ENCODE peak calls at places on chromosomes 5 and 9, in ten cellular contexts. G is keratinocyte; M is CD4-positive, alpha-beta memory T cell; N is GM23248; K is colonic mucosa; Y is upper lobe of left lung; S is cardiac muscle cell; L is lower lobe of right lung; B is OCI-LY7; T is psoas muscle. V is an unnamed sample.

GRCh38 chr5:61910771-61911170 is 395.2 kb upstream of the KIF2A start:
- DNase-seq in B (no peak), S (no peak), M (no peak), K (no peak), G (peak; percentile 78), L (no peak), T (no peak), Y (no peak), N (peak; percentile 2), V (no peak)

GRCh38 chr5:134051305-134051704 is 46.5 kb upstream of the VDAC1 start:
- DNase-seq in T (no peak), M (no peak), K (no peak), Y (no peak), G (no peak), S (no peak), B (no peak), L (no peak), N (peak; percentile 64), V (no peak)

GRCh38 chr5:134552301-134552700 is 26.8 kb downstream of the JADE2 start:
- DNase-seq in N (peak; percentile 95), K (no peak), T (no peak), M (peak; percentile 9), Y (no peak), L (no peak), G (no peak), B (no peak), S (no peak), V (peak; percentile 92)

GRCh38 chr9:129084087-129084486 is 3.2 kb downstream of the DOLPP1 start:
- DNase-seq in N (no peak), T (no peak), M (peak; percentile 6), L (no peak), S (no peak), B (no peak), Y (no peak), K (no peak), G (no peak), V (no peak)

GRCh38 chr9:123364241-123364824 is 8.3 kb downstream of the CRB2 start:
- DNase-seq in T (no peak), N (peak; percentile 52), S (no peak), L (no peak), Y (no peak), B (no peak), G (no peak), K (no peak), M (no peak), V (no peak)

GRCh38 chr5:81553570-81554212 is 159.8 kb upstream of the ACOT12 start:
- DNase-seq in G (no peak), N (no peak), T (no peak), Y (no peak), M (no peak), S (no peak), K (no peak), L (no peak), B (no peak), V (no peak)

GRCh38 chr9:84397822-84398221 is 57.3 kb upstream of the SLC28A3 start:
- DNase-seq in T (no peak), G (peak; percentile 13), Y (no peak), S (no peak), B (no peak), M (no peak), K (no peak), L (no peak), N (peak; percentile 85), V (peak; percentile 15)

GRCh38 chr5:54135042-54135441 is 175.3 kb downstream of the ARL15 start:
- DNase-seq in T (no peak), N (peak; percentile 16), K (no peak), M (no peak), L (no peak), G (no peak), Y (no peak), B (no peak), S (no peak), V (no peak)

GRCh38 chr9:94991961-94992907 is 265.7 kb downstream of the AOPEP start:
- DNase-seq in Y (peak; percentile 43), B (no peak), M (no peak), T (no peak), S (no peak), N (no peak), L (no peak), G (no peak), K (no peak), V (no peak)

DNA sequence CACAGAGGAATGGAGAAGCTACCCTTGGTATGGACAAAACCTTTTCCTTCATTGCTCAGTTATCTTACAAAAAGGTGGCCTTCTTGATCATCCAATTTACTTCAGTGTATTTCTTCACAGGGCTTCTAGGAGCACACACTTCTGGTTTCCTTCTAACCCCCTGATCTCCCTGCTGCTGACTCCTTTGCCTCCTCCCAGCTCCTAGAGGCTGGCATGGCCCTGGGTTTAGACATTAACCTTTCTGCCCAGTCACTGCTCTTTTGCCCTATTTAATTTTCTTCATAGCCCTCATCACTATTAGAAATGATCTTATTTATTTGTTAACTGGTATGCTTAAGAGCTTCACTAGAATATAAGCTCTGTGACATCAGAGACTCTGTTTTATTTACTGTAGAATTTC is 63.2 kb downstream of the ANKRD55 start:
- DNase-seq in M (no peak), N (no peak), G (no peak), S (no peak), K (no peak), Y (no peak), B (no peak), L (no peak), T (no peak), V (no peak)
- H3K4me1 ChIP-seq in M (peaks cover 9% of the 10 kb centered on the region), N (peaks cover 46% of the 10 kb centered on the region), G (no peaks in the 10 kb centered on the region), S (peaks cover under 1% of the 10 kb centered on the region), K (no peaks in the 10 kb centered on the region), Y (peaks cover 29% of the 10 kb centered on the region), B (no peaks in the 10 kb centered on the region), L (peaks cover 26% of the 10 kb centered on the region), T (no peaks in the 10 kb centered on the region), V (peaks cover 48% of the 10 kb centered on the region)

DNA sequence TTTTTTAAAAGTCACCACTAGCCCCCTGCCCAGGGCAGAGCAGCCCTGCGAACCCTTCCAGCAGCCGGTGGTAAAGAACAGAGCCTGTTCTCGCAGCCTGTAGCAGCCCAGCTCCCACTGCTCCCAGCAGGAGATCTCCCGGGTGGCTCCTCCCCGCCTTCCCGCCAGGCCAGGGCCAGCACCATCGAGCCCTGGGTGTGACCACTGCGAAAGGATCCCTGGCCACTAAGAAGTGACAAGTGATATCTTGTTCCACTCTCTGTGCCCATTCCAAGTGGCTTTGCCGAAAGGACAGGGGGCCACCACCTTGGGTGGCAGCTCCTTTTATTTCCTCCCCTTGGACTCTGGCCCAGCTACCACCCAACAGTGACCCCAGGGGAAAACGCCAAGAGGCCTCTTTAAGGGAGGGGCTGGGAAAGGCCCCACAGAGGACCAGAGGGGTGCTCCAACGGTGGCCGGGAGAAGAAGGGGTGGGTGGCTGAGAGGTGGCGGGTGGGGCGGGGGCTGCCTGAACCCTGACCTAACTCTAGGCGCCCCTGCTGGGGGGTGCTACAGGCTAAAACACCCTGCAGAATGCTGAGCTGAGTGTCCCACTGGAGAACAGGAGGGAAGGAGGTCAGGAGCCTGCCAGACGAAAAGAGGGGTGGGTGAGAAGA is 1.6 kb downstream of the NACC2 start:
- DNase-seq in N (peak; percentile 66), G (no peak), S (no peak), L (no peak), Y (peak; percentile 71), T (peak; percentile 81), M (no peak), K (peak; percentile 54), B (no peak), V (no peak)
- H3K4me3 ChIP-seq in N (peak overlapping the region; percentile 85), G (peak overlapping the region; percentile 78), S (peak overlapping the region; percentile 63), L (peak overlapping the region; percentile 90), Y (peak overlapping the region; percentile 63), T (peak overlapping the region; percentile 71), M (no peak overlapping the region), K (peak overlapping the region; percentile 94), B (no peak overlapping the region), V (peak overlapping the region; percentile 72)

DNA sequence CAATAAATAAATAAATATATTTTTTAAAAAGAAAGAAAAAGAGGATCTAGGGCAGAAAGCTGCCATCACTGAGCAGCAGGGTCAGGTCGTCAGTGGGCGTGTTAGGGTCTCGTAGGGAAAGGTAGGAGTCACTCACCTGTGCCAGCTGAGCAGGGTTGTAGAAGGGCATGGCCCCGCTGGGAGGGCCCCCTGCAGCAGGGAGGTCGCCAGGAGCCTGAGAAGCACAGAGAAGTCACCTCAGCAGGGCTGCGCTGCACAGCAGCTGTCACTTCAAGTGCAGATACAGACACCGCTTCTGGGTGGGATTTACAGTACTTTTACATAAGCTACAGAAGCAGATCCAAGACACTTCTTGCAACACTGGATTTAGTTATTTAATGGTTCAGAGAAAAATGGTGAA is 4.0 kb upstream of the INPP5E start:
- DNase-seq in M (no peak), B (no peak), G (no peak), Y (no peak), T (no peak), S (no peak), K (no peak), L (no peak), N (no peak), V (no peak)
- H3K36me3 ChIP-seq in M (peaks cover 44% of the 10 kb centered on the region), B (peaks cover 77% of the 10 kb centered on the region), G (peaks cover 57% of the 10 kb centered on the region), Y (peaks cover 83% of the 10 kb centered on the region), T (peaks cover 11% of the 10 kb centered on the region), S (peaks cover 43% of the 10 kb centered on the region), K (peaks cover 29% of the 10 kb centered on the region), L (peaks cover 80% of the 10 kb centered on the region), N (peaks cover 41% of the 10 kb centered on the region), V (peaks cover 80% of the 10 kb centered on the region)

DNA sequence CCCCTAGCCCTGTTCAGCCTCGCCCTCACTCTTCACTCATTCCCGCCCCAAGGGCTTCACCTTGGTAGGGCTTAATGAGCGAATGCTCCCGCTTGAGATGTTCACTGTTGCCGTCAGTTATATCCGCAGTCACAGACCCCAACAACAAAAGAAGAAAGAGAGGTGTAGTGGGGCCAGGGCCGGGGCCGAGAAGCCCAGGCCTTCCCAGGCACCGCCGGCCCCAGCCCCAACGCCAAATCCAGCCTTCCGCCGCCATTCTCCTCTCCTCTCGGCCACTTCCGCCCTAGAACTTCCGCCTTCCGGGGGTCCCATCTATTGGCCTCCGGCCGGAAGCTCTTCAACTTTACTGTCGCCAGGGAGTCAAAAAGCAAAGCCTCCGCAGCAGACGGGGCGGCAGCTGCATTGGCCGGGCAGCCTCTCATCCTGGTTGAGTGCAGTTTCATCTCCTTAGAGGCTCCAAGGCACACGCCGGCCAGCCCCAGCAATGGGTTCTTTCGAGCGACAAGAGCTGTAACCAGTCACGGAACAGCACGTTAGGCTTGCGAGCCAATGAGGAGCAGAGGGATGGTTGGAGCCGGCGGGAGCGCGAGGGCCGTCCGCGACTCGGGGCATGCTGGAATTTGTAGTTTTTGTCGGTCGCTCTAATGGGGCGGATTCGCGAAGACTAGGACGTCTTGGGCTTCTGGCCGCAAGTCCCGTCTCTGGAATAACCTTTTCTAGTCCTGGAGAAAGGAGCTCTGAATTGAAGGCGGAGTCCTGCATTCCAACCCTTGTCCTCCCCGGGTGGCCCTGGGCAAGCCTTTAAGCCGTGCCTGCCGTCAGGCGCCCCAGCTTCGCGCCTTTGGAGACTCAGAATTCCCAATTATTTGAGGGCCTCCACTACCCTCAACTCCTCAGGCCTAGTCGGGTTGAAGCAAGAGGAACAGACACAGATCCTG is at the start of gene LMAN2:
- DNase-seq in T (peak; percentile 96), B (peak; percentile 97), S (peak; percentile 93), Y (peak; percentile 94), K (peak; percentile 97), N (peak; percentile 98), G (peak; percentile 57), M (peak; percentile 95), L (peak; percentile 94), V (peak; percentile 99)
- H3K4me1 ChIP-seq in T (peaks cover 21% of the 10 kb centered on the region), B (peaks cover 47% of the 10 kb centered on the region), S (peaks cover 7% of the 10 kb centered on the region), Y (peaks cover 46% of the 10 kb centered on the region), K (peaks cover 10% of the 10 kb centered on the region), N (peaks cover 17% of the 10 kb centered on the region), G (peaks cover 25% of the 10 kb centered on the region), M (peaks cover 62% of the 10 kb centered on the region), L (peaks cover 41% of the 10 kb centered on the region), V (peaks cover 13% of the 10 kb centered on the region)

V was measured in SJSA1.